ENCODE peak calls at places on chromosomes 7 and 10, in seven cellular contexts. Q is neural progenitor cell, Y is HCT116, R is GM23248, A is hepatocyte, U is OCI-LY7, E is PC-3. M is an unnamed sample. For H3K4me1, the result is how much of the 10 kb centered on the place peaks cover.

GRCh38 chr7:901388-902154 is 25.2 kb downstream of the GET4 start:
- DNase-seq in Q (peak), Y (peak), R (peak), A (peak), U (peak), E (peak), M (peak)

GRCh38 chr7:54689394-54690058 is 69.5 kb downstream of the SEC61G start:
- DNase-seq in Q (no peak), Y (no peak), R (no peak), A (no peak), U (no peak), E (no peak), M (no peak)

GRCh38 chr10:124738441-124738840 is 5.7 kb downstream of the FAM53B start:
- DNase-seq in Q (no peak), Y (no peak), R (no peak), A (peak), U (no peak), E (no peak), M (no peak)

GRCh38 chr7:25432807-25433206 is 204.5 kb upstream of the NPVF start:
- DNase-seq in Q (no peak), Y (no peak), R (no peak), A (no peak), U (no peak), E (no peak), M (no peak)

GRCh38 chr7:25098096-25099046 is 26.7 kb downstream of the CYCS start:
- DNase-seq in Q (peak), Y (peak), R (peak), A (peak), U (peak), E (peak), M (peak)

GRCh38 chr10:31034041-31034918 is 2.6 kb upstream of the ZNF438 start:
- DNase-seq in Q (no peak), Y (no peak), R (peak), A (peak), U (no peak), E (peak), M (no peak)

GRCh38 chr10:126500866-126501265 is 112.6 kb upstream of the ADAM12 start:
- DNase-seq in Q (no peak), Y (no peak), R (peak), A (no peak), U (no peak), E (no peak), M (no peak)

GRCh38 chr7:132084776-132085388 is 491.4 kb downstream of the PLXNA4 start:
- DNase-seq in Q (no peak), Y (peak), R (no peak), A (no peak), U (no peak), E (peak), M (peak)

GRCh38 chr10:131242007-131242406 is 69.5 kb downstream of the TCERG1L start:
- DNase-seq in Q (peak), Y (peak), R (peak), A (peak), U (no peak), E (peak), M (peak)

GRCh38 chr7:28530175-28531142 is 118.1 kb downstream of the CREB5 start:
- DNase-seq in Q (no peak), Y (no peak), R (no peak), A (no peak), U (no peak), E (peak), M (peak)

GRCh38 chr10:42976353-42977031 is 100.4 kb upstream of the RET start:
- DNase-seq in Q (no peak), Y (no peak), R (no peak), A (no peak), U (no peak), E (no peak), M (no peak)

GRCh38 chr7:47444376-47445098 is 137.4 kb downstream of the TNS3 start:
- DNase-seq in Q (no peak), Y (no peak), R (peak), A (peak), U (peak), E (peak), M (peak)

GRCh38 chr10:48655426-48656240 is 29.0 kb upstream of the WDFY4 start:
- DNase-seq in Q (no peak), Y (no peak), R (peak), A (peak), U (no peak), E (peak), M (peak)

GRCh38 chr10:88598060-88598459 is 11.5 kb downstream of the LIPJ start:
- DNase-seq in Q (no peak), Y (no peak), R (no peak), A (no peak), U (no peak), E (no peak), M (no peak)

GRCh38 chr10:78438094-78438906 is 404.6 kb downstream of the RPS24 start:
- DNase-seq in Q (no peak), Y (no peak), R (no peak), A (no peak), U (peak), E (no peak), M (no peak)

GRCh38 chr7:12529971-12530710 is 40.4 kb upstream of the SCIN start:
- DNase-seq in Q (no peak), Y (no peak), R (no peak), A (no peak), U (no peak), E (no peak), M (peak)

GRCh38 chr10:11551915-11552602 is 59.4 kb downstream of the USP6NL start:
- DNase-seq in Q (no peak), Y (peak), R (peak), A (peak), U (no peak), E (peak), M (no peak)

GRCh38 chr7:24346129-24346528 is 62.1 kb downstream of the NPY start:
- DNase-seq in Q (no peak), Y (no peak), R (no peak), A (no peak), U (no peak), E (peak), M (no peak)

GRCh38 chr10:117273980-117274379 is 33.1 kb downstream of the SLC18A2 start:
- DNase-seq in Q (no peak), Y (no peak), R (no peak), A (no peak), U (no peak), E (no peak), M (no peak)

GRCh38 chr7:98222533-98223195 is 11.4 kb downstream of the BHLHA15 start:
- DNase-seq in Q (no peak), Y (no peak), R (no peak), A (peak), U (no peak), E (no peak), M (no peak)

GRCh38 chr10:116408716-116409115 is 18.9 kb upstream of the PNLIPRP3 start:
- DNase-seq in Q (peak), Y (no peak), R (no peak), A (no peak), U (no peak), E (no peak), M (peak)

GRCh38 chr10:7407368-7408002 is 3.3 kb downstream of the SFMBT2 start:
- DNase-seq in Q (peak), Y (no peak), R (peak), A (peak), U (no peak), E (no peak), M (peak)

GRCh38 chr7:95772298-95772770 is at the start of gene DYNC1I1:
- DNase-seq in Q (peak), Y (no peak), R (peak), A (peak), U (no peak), E (peak), M (peak)

GRCh38 chr7:112144284-112145059 is 61.7 kb downstream of the DOCK4 start:
- DNase-seq in Q (no peak), Y (no peak), R (no peak), A (no peak), U (no peak), E (no peak), M (no peak)

GRCh38 chr10:77333610-77334340 is 303.8 kb downstream of the KCNMA1 start:
- DNase-seq in Q (no peak), Y (no peak), R (peak), A (peak), U (no peak), E (no peak), M (no peak)

GRCh38 chr10:100805543-100806355 is 60.4 kb downstream of the PAX2 start:
- DNase-seq in Q (no peak), Y (no peak), R (no peak), A (no peak), U (no peak), E (no peak), M (no peak)

GRCh38 chr7:98022531-98022930 is 32.5 kb upstream of the OCM2 start:
- DNase-seq in Q (no peak), Y (no peak), R (no peak), A (no peak), U (no peak), E (no peak), M (no peak)

GRCh38 chr10:12500406-12501303 is 151.3 kb downstream of the CAMK1D start:
- DNase-seq in Q (no peak), Y (no peak), R (no peak), A (peak), U (no peak), E (no peak), M (no peak)

GRCh38 chr7:22594020-22594419 is 94.0 kb upstream of the STEAP1B start:
- DNase-seq in Q (no peak), Y (no peak), R (no peak), A (no peak), U (no peak), E (peak), M (no peak)

GRCh38 chr7:146321301-146321700 is 204.7 kb downstream of the CNTNAP2 start:
- DNase-seq in Q (peak), Y (no peak), R (no peak), A (no peak), U (no peak), E (no peak), M (peak)

GRCh38 chr10:112687647-112688046 is 240.6 kb downstream of the VTI1A start:
- DNase-seq in Q (no peak), Y (no peak), R (peak), A (peak), U (no peak), E (peak), M (no peak)

GRCh38 chr7:2628137-2628482 is 3.7 kb upstream of the TTYH3 start:
- DNase-seq in Q (no peak), Y (no peak), R (no peak), A (no peak), U (no peak), E (no peak), M (no peak)

GRCh38 chr7:8773518-8773917 is 340.1 kb downstream of the NXPH1 start:
- DNase-seq in Q (no peak), Y (no peak), R (no peak), A (no peak), U (no peak), E (no peak), M (no peak)

GRCh38 chr10:54800677-54801480 is at the start of gene PCDH15:
- DNase-seq in Q (peak), Y (no peak), R (peak), A (peak), U (peak), E (peak), M (peak)

GRCh38 chr10:51233337-51234100 is 159.2 kb downstream of the PRKG1 start:
- DNase-seq in Q (no peak), Y (no peak), R (no peak), A (no peak), U (no peak), E (peak), M (no peak)

GRCh38 chr10:102269017-102269416 is 23.7 kb downstream of the GBF1 start:
- DNase-seq in Q (no peak), Y (no peak), R (peak), A (no peak), U (no peak), E (no peak), M (no peak)
- H3K27ac ChIP-seq in Q (no peak), Y (no peak), R (peak), A (no peak), U (no peak), E (no peak), M (no peak)

DNA sequence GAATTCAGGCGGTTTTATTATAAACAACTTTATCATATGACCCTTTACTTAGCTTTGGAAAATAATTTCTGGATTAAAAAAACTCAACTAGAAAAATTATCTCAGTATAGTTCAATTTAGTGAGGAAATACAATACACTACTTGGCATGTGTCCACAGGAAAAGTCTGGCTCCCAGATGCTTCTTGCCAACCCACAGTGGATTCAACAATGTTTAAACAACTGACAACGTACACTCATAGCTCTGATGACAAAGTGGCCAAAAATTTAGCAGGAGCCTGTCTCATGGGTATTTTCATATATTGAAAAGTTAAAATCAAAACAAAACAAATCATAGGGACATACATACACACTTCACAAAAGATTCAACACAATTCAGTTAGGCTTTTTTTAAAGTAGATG is 158.8 kb downstream of the SKAP2 start:
- DNase-seq in Q (no peak), Y (no peak), R (peak), A (peak), U (no peak), E (peak), M (no peak)
- TF ChIP-seq EZH2phosphoT487 in Q (no peak), Y (no peak), R (no peak), A (no peak), U (no peak), E (no peak), M (no peak)

DNA sequence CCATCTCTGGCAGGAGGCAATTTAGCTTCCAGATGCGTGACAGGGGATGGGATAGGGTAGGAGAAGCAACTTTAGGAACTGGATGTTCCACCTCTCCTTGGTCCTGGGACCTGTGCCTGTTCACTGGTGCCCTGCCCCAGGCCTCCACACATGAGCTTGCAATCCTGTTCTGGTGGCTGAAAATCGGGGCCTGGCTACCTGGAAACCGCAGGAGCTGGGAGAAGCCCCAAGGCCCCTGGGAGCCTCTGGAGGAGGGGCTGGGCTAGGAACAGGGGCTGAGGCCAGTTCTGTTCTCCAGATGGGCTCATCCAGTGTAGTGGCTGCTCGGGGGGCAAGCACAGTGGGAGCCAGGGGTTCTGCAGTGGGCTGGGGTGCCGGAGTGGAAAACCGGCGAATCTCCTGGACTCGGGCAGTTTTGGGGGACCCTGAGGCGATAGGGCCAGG is 5.3 kb upstream of the MYOZ1 start:
- DNase-seq in Q (no peak), Y (no peak), R (no peak), A (no peak), U (no peak), E (no peak), M (peak)
- H3K4me1 ChIP-seq in Q (under half), Y (under half), R (under half), A (under half), U (under half), E (under half), M (under half)

GRCh38 chr7:104963378-104963990 is 50.5 kb upstream of the KMT2E start:
- DNase-seq in Q (no peak), Y (no peak), R (no peak), A (no peak), U (no peak), E (no peak), M (no peak)
- H3K27ac ChIP-seq in Q (no peak), Y (no peak), R (no peak), A (no peak), U (no peak), E (peak), M (no peak)

M was measured in GM23338.